ENCODE peak calls at places on chromosomes 11 and 22, in five cellular contexts. One of them, this sample, is unnamed.

GRCh38 chr11:11786234-11786633 is 55.5 kb upstream of the USP47 start:
- DNase-seq in neural crest cell: no peak
- DNase-seq in left ventricle myocardium inferior: no peak
- DNase-seq in amniotic stem cell: no peak
- DNase-seq in stimulated activated CD4-positive, alpha-beta T cell treated with anti-CD3 and anti-CD28 coated beads, Interleukin-4, amount 100 ng/mL, for 4 hours: no peak
- DNase-seq in this sample: no peak

GRCh38 chr11:83918471-83918870 is 632.3 kb upstream of the CCDC90B start:
- DNase-seq in amniotic stem cell: no peak
- DNase-seq in neural crest cell: no peak
- DNase-seq in left ventricle myocardium inferior: peak
- DNase-seq in stimulated activated CD4-positive, alpha-beta T cell treated with anti-CD3 and anti-CD28 coated beads, Interleukin-4, amount 100 ng/mL, for 4 hours: no peak
- DNase-seq in this sample: peak

GRCh38 chr11:64186205-64187165 is 514 bp downstream of the STIP1 start:
- DNase-seq in left ventricle myocardium inferior: no peak
- DNase-seq in amniotic stem cell: no peak
- DNase-seq in stimulated activated CD4-positive, alpha-beta T cell treated with anti-CD3 and anti-CD28 coated beads, Interleukin-4, amount 100 ng/mL, for 4 hours: no peak
- DNase-seq in neural crest cell: no peak
- DNase-seq in this sample: no peak

GRCh38 chr11:70467196-70468085 is 69.1 kb downstream of the CTTN start:
- DNase-seq in amniotic stem cell: peak
- DNase-seq in stimulated activated CD4-positive, alpha-beta T cell treated with anti-CD3 and anti-CD28 coated beads, Interleukin-4, amount 100 ng/mL, for 4 hours: peak
- DNase-seq in neural crest cell: peak
- DNase-seq in left ventricle myocardium inferior: peak
- DNase-seq in this sample: peak

GRCh38 chr11:114088836-114089235 is 29.3 kb downstream of the ZBTB16 start:
- DNase-seq in amniotic stem cell: no peak
- DNase-seq in stimulated activated CD4-positive, alpha-beta T cell treated with anti-CD3 and anti-CD28 coated beads, Interleukin-4, amount 100 ng/mL, for 4 hours: no peak
- DNase-seq in left ventricle myocardium inferior: no peak
- DNase-seq in neural crest cell: no peak
- DNase-seq in this sample: peak

GRCh38 chr22:48753381-48753730 is 1074.3 kb downstream of the BRD1 start:
- DNase-seq in left ventricle myocardium inferior: no peak
- DNase-seq in amniotic stem cell: no peak
- DNase-seq in stimulated activated CD4-positive, alpha-beta T cell treated with anti-CD3 and anti-CD28 coated beads, Interleukin-4, amount 100 ng/mL, for 4 hours: no peak
- DNase-seq in neural crest cell: no peak
- DNase-seq in this sample: no peak

GRCh38 chr11:1237851-1238250 is 15.0 kb downstream of the MUC5B start:
- DNase-seq in neural crest cell: no peak
- DNase-seq in left ventricle myocardium inferior: no peak
- DNase-seq in amniotic stem cell: no peak
- DNase-seq in stimulated activated CD4-positive, alpha-beta T cell treated with anti-CD3 and anti-CD28 coated beads, Interleukin-4, amount 100 ng/mL, for 4 hours: no peak
- DNase-seq in this sample: no peak

GRCh38 chr22:33918676-33919590 is 1.3 kb downstream of the LARGE1 start:
- DNase-seq in left ventricle myocardium inferior: no peak
- DNase-seq in amniotic stem cell: no peak
- DNase-seq in neural crest cell: no peak
- DNase-seq in stimulated activated CD4-positive, alpha-beta T cell treated with anti-CD3 and anti-CD28 coated beads, Interleukin-4, amount 100 ng/mL, for 4 hours: no peak
- DNase-seq in this sample: no peak

GRCh38 chr11:74371269-74372039 is 26.8 kb downstream of the PGM2L1 start:
- DNase-seq in amniotic stem cell: no peak
- DNase-seq in left ventricle myocardium inferior: no peak
- DNase-seq in stimulated activated CD4-positive, alpha-beta T cell treated with anti-CD3 and anti-CD28 coated beads, Interleukin-4, amount 100 ng/mL, for 4 hours: no peak
- DNase-seq in neural crest cell: no peak
- DNase-seq in this sample: no peak

This sample was measured in posterior cingulate gyrus.